ENCODE peak calls at places on chromosomes 7 and 10, in nine cellular contexts. R, L, U, G, K, T, N, H and J are unnamed samples.

GRCh38 chr7:100171087-100171681 is 2.8 kb upstream of the GAL3ST4 start:
- DNase-seq in G (no peak), H (no peak), N (peak; percentile 85), L (peak; percentile 36), K (peak; percentile 68), T (peak; percentile 38), U (no peak), R (peak; percentile 79), J (no peak)

GRCh38 chr10:93518531-93518930 is 22.1 kb downstream of the CEP55 start:
- DNase-seq in L (no peak), U (no peak), K (no peak), N (no peak), T (no peak), H (no peak), R (no peak), G (no peak), J (no peak)

GRCh38 chr7:80666376-80666775 is 27.9 kb downstream of the CD36 start:
- DNase-seq in R (no peak), L (no peak), U (no peak), N (no peak), T (no peak), G (no peak), K (no peak), H (no peak), J (no peak)

GRCh38 chr10:132940791-132941465 is 1.4 kb downstream of the CFAP46 start:
- DNase-seq in N (no peak), L (no peak), T (no peak), R (no peak), G (no peak), H (no peak), K (no peak), U (no peak), J (no peak)

GRCh38 chr10:34834274-34834673 is 19.2 kb upstream of the PARD3 start:
- DNase-seq in G (no peak), H (no peak), T (no peak), K (no peak), U (no peak), N (no peak), R (no peak), L (no peak), J (no peak)

GRCh38 chr10:132588301-132589013 is 50.9 kb downstream of the INPP5A start:
- DNase-seq in N (no peak), L (no peak), T (no peak), R (no peak), H (no peak), G (no peak), K (no peak), U (no peak), J (no peak)

GRCh38 chr7:47873767-47874166 is 74.5 kb downstream of the PKD1L1 start:
- DNase-seq in T (no peak), U (no peak), R (no peak), H (no peak), K (no peak), L (no peak), N (peak; percentile 43), G (no peak), J (peak; percentile 61)

GRCh38 chr10:84783386-84783785 is 455.0 kb downstream of the CCSER2 start:
- DNase-seq in T (peak; percentile 39), K (peak; percentile 36), H (peak; percentile 4), L (no peak), R (peak; percentile 73), N (no peak), U (peak; percentile 54), G (peak; percentile 18), J (no peak)

GRCh38 chr10:47456794-47457527 is 27.0 kb downstream of the ANXA8 start:
- DNase-seq in G (no peak), K (no peak), N (no peak), T (no peak), R (no peak), L (no peak), U (no peak), H (no peak), J (no peak)

GRCh38 chr7:620052-620451 is 100.4 kb upstream of the PDGFA start:
- DNase-seq in R (no peak), G (no peak), U (no peak), T (no peak), K (no peak), L (no peak), N (no peak), H (no peak), J (no peak)

GRCh38 chr10:31261502-31262311 is 57.3 kb upstream of the ZEB1 start:
- DNase-seq in T (no peak), K (no peak), U (no peak), H (no peak), N (no peak), L (no peak), R (no peak), G (no peak), J (no peak)

GRCh38 chr10:125054664-125055273 is 105.6 kb downstream of the CTBP2 start:
- DNase-seq in U (no peak), R (no peak), H (no peak), L (no peak), T (no peak), G (no peak), N (no peak), K (no peak), J (no peak)

GRCh38 chr7:31003721-31004120 is 40.0 kb downstream of the GHRHR start:
- DNase-seq in G (no peak), H (no peak), U (no peak), T (no peak), R (no peak), K (no peak), L (no peak), N (no peak), J (no peak)

GRCh38 chr10:5812283-5813090 is 747 bp downstream of the GDI2 start:
- DNase-seq in K (peak; percentile 59), U (peak; percentile 11), L (peak; percentile 27), N (peak; percentile 92), T (peak; percentile 54), R (peak; percentile 82), H (peak; percentile 33), G (peak; percentile 53), J (no peak)

GRCh38 chr7:28405662-28406061 is 6.7 kb upstream of the CREB5 start:
- DNase-seq in K (no peak), G (no peak), L (no peak), N (no peak), T (no peak), R (no peak), U (no peak), H (no peak), J (peak; percentile 60)

GRCh38 chr10:22335204-22335956 is 9.9 kb upstream of the SPAG6 start:
- DNase-seq in L (peak; percentile 57), U (no peak), H (peak; percentile 49), G (peak; percentile 85), N (no peak), T (no peak), K (peak; percentile 55), R (peak; percentile 63), J (no peak)

GRCh38 chr10:103706760-103707159 is 148.6 kb downstream of the SH3PXD2A start:
- DNase-seq in G (no peak), H (no peak), N (no peak), K (peak; percentile 58), R (no peak), T (no peak), U (no peak), L (no peak), J (no peak)

GRCh38 chr7:816751-817671 is 15.3 kb upstream of the SUN1 start:
- DNase-seq in T (peak; percentile 32), U (no peak), L (peak; percentile 16), G (peak; percentile 41), N (no peak), H (no peak), K (no peak), R (no peak), J (peak; percentile 7)